ENCODE peak calls at places on chromosomes 1 and 21, in five cellular contexts. L, B, K, Q and J are unnamed samples.

GRCh38 chr1:52623812-52624211 is 9.2 kb upstream of the SHISAL2A start:
- DNase-seq in B (no peak), K (no peak), Q (no peak), L (no peak), J (no peak)

GRCh38 chr1:85278853-85279314 is 2.5 kb upstream of the BCL10 start:
- DNase-seq in Q (no peak), L (peak; percentile 72), K (peak; percentile 27), B (no peak), J (no peak)

GRCh38 chr1:50228871-50229384 is 120.2 kb downstream of the ELAVL4 start:
- DNase-seq in Q (no peak), L (no peak), B (no peak), K (no peak), J (no peak)

GRCh38 chr1:226121587-226122400 is 59.3 kb downstream of the H3-3A start:
- DNase-seq in Q (peak; percentile 49), K (peak; percentile 97), B (no peak), L (peak; percentile 88), J (peak; percentile 90)

GRCh38 chr1:173100476-173101107 is 49.9 kb upstream of the TNFSF18 start:
- DNase-seq in L (no peak), K (no peak), Q (no peak), B (no peak), J (no peak)

GRCh38 chr1:41662061-41662655 is 177.7 kb upstream of the EDN2 start:
- DNase-seq in Q (no peak), B (no peak), L (no peak), K (no peak), J (peak; percentile 64)

GRCh38 chr1:79568411-79568810 is 561.9 kb upstream of the ADGRL4 start:
- DNase-seq in B (no peak), Q (no peak), K (no peak), L (no peak), J (no peak)

GRCh38 chr1:107865627-107866026 is 99.4 kb downstream of the VAV3 start:
- DNase-seq in Q (no peak), L (no peak), K (no peak), B (no peak), J (no peak)

GRCh38 chr1:98884864-98885263 is 119.8 kb downstream of the PLPPR5 start:
- DNase-seq in Q (no peak), L (no peak), B (no peak), K (no peak), J (no peak)

GRCh38 chr21:20266369-20266710 is 731.9 kb upstream of the NCAM2 start:
- DNase-seq in B (no peak), K (no peak), Q (no peak), L (no peak), J (no peak)

GRCh38 chr21:34892196-34892595 is 156.9 kb downstream of the RUNX1 start:
- DNase-seq in Q (no peak), K (no peak), B (no peak), L (no peak), J (no peak)

GRCh38 chr1:119593836-119594235 is 54.2 kb downstream of the ZNF697 start:
- DNase-seq in K (no peak), L (no peak), Q (no peak), B (no peak), J (no peak)

DNA sequence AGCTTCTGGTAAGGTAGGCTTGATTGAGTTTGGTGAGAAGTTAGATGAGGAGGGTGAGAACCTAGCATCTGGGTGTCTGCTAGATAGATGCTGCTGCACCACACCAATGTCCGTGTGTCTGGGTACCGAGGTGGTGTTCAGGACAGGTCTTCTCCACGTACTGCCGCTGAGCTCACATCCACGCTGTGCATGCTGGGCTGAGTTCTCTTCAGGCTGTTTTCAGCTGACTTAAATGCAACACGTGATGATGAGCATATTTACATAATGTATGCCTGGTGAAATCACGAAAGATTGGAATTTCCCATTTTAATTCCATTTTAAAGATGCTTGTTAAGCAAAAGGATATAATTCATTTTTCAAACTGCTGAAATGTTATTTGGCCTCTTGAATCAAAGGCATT is 107.8 kb downstream of the FGGY start:
- DNase-seq in L (no peak), Q (no peak), K (no peak), B (no peak), J (no peak)
- TF ChIP-seq CTCF in L (no peak), Q (no peak), K (no peak), B (no peak), J (no peak)

GRCh38 chr1:110524311-110525249 is 5.6 kb upstream of the KCNA10 start:
- DNase-seq in Q (peak; percentile 21), K (peak; percentile 90), L (peak; percentile 29), B (no peak), J (peak; percentile 86)
- TF ChIP-seq JUNB in Q (no peak), K (no peak), L (no peak), B (no peak), J (no peak)

DNA sequence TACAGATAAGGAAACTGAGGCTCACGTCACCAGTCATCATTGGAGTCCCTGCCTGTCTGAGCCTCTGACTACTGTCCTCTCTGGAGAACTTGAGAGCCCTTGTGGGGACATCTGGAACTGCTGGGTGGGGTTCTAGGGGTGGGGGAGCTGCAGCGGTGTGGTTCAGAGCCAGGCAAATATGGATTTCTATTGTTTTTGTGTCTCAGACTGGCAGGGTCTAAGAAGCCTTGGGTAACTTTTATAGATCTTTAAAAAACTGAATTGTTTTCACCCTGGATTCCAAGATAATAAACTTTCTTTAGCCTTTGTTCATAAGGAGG is 46.9 kb downstream of the IER5 start:
- DNase-seq in B (no peak), Q (no peak), K (peak; percentile 80), L (no peak), J (peak; percentile 53)
- TF ChIP-seq CTCF in B (peak; percentile 27), Q (no peak), K (peak; percentile 57), L (peak; percentile 26), J (peak; percentile 44)

GRCh38 chr1:6360517-6360916 is 33.0 kb downstream of the ACOT7 start:
- DNase-seq in K (no peak), B (no peak), Q (no peak), L (no peak), J (no peak)
- TF ChIP-seq JUNB in K (no peak), B (no peak), Q (no peak), L (no peak), J (no peak)

GRCh38 chr1:161177112-161177935 is at the start of gene B4GALT3:
- DNase-seq in K (peak; percentile 98), Q (peak; percentile 87), B (no peak), L (peak; percentile 93), J (peak; percentile 92)
- TF ChIP-seq CTCF in K (peak; percentile 82), Q (peak; percentile 78), B (no peak), L (no peak), J (peak; percentile 32)